ENCODE peak calls at places on chromosome 11, in five cellular contexts. R is sciatic nerve, W is bronchial epithelial cell, C is G401, N is stromal cell of bone marrow. U is an unnamed sample.

GRCh38 chr11:70735976-70736375 is 337.6 kb downstream of the CTTN start:
- DNase-seq in R (no peak), W (no peak), C (no peak), N (no peak), U (no peak)

GRCh38 chr11:65912840-65913239 is 6.0 kb downstream of the C11orf68 start:
- DNase-seq in R (no peak), W (peak), C (no peak), N (peak), U (no peak)

GRCh38 chr11:10575346-10575745 is 6.9 kb upstream of the LYVE1 start:
- DNase-seq in R (no peak), W (no peak), C (no peak), N (no peak), U (no peak)

GRCh38 chr11:10197091-10197490 is 96.9 kb downstream of the SBF2 start:
- DNase-seq in R (no peak), W (no peak), C (no peak), N (peak), U (peak)

GRCh38 chr11:114311946-114312345 is 15.7 kb downstream of the NNMT start:
- DNase-seq in R (no peak), W (no peak), C (no peak), N (no peak), U (no peak)

GRCh38 chr11:67644472-67645418 is 5.2 kb upstream of the TBX10 start:
- DNase-seq in R (peak), W (no peak), C (no peak), N (no peak), U (no peak)

GRCh38 chr11:108511851-108512474 is 13.8 kb upstream of the POGLUT3 start:
- DNase-seq in R (no peak), W (peak), C (no peak), N (peak), U (peak)

GRCh38 chr11:29271616-29272015 is 745.2 kb downstream of the KCNA4 start:
- DNase-seq in R (no peak), W (no peak), C (no peak), N (no peak), U (no peak)